ENCODE peak calls at places on chromosomes 6 and 20, in five cellular contexts. C is neuronal stem cell, H is H1, X is mesenchymal stem cell, Q is trophoblast cell. G is an unnamed sample.
A peak's percentile ranks its signal among the peaks of the same experiment; 100 is the strongest.

GRCh38 chr6:19413323-19413722 is 423.8 kb upstream of the ID4 start:
- DNase-seq in C (no peak), Q (no peak), X (no peak), H (no peak), G (no peak)

GRCh38 chr6:129795261-129795660 is 65.9 kb downstream of the TMEM244 start:
- DNase-seq in C (no peak), X (no peak), H (no peak), Q (no peak), G (no peak)

GRCh38 chr20:63565699-63566335 is 8.2 kb downstream of the HELZ2 start:
- DNase-seq in C (no peak), Q (no peak), H (no peak), X (no peak), G (no peak)

GRCh38 chr6:166412156-166412910 is 29.6 kb upstream of the MPC1 start:
- DNase-seq in Q (no peak), H (no peak), C (no peak), X (no peak), G (no peak)

GRCh38 chr6:168133707-168134398 is 54.8 kb upstream of the FRMD1 start:
- DNase-seq in C (no peak), Q (no peak), X (no peak), H (no peak), G (peak; percentile 21)

GRCh38 chr20:11195899-11196558 is 522.2 kb upstream of the JAG1 start:
- DNase-seq in X (peak; percentile 47), H (no peak), C (no peak), Q (no peak), G (no peak)

GRCh38 chr20:63553933-63554290 is at the start of gene FNDC11:
- DNase-seq in X (peak; percentile 73), Q (no peak), H (no peak), C (peak; percentile 75), G (peak; percentile 69)

GRCh38 chr6:89352329-89353117 is at the start of gene UBE2J1:
- DNase-seq in H (no peak), C (peak; percentile 84), X (peak; percentile 95), Q (peak; percentile 97), G (peak; percentile 80)

GRCh38 chr6:150169609-150170008 is 26.8 kb downstream of the PPP1R14C start:
- DNase-seq in C (no peak), Q (no peak), H (no peak), X (peak; percentile 32), G (no peak)

GRCh38 chr6:141169419-141169818 is 963.3 kb upstream of the GJE1 start:
- DNase-seq in H (no peak), Q (no peak), C (no peak), X (peak; percentile 41), G (no peak)

DNA sequence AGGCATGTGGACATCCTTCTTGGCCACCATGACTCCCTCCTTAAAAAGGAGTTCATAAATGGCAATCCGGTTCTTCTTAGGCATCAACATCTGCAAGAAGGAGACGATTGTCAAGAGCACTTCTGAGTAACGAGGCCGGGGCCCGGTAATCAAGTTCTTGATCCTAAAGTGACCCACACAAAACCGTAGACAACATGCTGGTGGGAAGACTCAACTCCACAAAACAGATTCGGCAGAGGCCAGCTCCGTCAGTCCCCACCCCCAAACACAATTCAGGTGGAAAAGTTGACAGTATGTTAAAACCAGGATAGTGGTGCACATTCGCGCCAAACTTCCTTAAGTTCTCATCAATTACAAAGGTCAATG is 754 bp downstream of the RPS10 start:
- DNase-seq in Q (no peak), H (no peak), C (no peak), X (peak; percentile 30), G (no peak)
- H2BK12ac ChIP-seq in Q (no peak overlapping the region), H (no peak overlapping the region), C (no peak overlapping the region), X (no peak overlapping the region), G (no peak overlapping the region)

GRCh38 chr20:24697411-24697810 is 228.0 kb downstream of the SYNDIG1 start:
- DNase-seq in Q (no peak), H (no peak), C (no peak), X (no peak), G (peak; percentile 8)

GRCh38 chr20:24699321-24700165 is 230.1 kb downstream of the SYNDIG1 start:
- DNase-seq in H (no peak), C (no peak), X (no peak), Q (no peak), G (peak; percentile 16)

GRCh38 chr20:24698189-24698588 is 228.8 kb downstream of the SYNDIG1 start:
- DNase-seq in Q (no peak), X (no peak), H (no peak), C (no peak), G (peak; percentile 17)

GRCh38 chr20:24700166-24700860 is 230.9 kb downstream of the SYNDIG1 start:
- DNase-seq in H (no peak), C (no peak), Q (no peak), X (no peak), G (peak; percentile 10)

DNA sequence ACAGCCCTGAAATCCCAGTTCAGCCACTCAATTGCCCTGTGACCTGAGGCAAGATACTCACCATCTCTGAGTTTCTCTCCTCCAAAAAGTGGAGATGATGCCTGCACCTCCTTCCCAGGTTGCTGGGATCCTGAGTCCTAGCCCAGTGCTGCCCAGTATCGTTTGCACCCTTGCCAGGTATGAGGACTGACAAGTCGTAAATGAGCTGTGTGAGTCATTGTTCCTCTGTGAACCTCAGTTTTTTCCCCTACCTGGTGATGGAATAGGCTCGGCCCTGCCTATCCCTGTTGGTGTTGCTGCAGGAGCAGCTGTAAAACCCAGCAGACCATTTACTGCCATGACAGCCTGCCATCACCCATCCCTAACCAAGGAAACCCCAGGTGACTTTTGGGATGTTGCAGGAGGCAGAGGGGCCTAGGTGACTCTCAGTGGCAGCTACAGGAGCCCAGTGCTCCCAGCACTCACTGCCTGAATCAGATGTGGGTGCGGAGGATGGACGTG is 229.3 kb downstream of the SYNDIG1 start:
- DNase-seq in C (no peak), H (no peak), X (no peak), Q (no peak), G (peak; percentile 4)
- H3K14ac ChIP-seq in C (peak overlapping the region; percentile 10), H (no peak overlapping the region), X (no peak overlapping the region), Q (no peak overlapping the region), G (no peak overlapping the region)

GRCh38 chr20:8033447-8033846 is 13.9 kb upstream of the TMX4 start:
- DNase-seq in Q (no peak), C (no peak), H (no peak), X (no peak), G (no peak)

GRCh38 chr20:8036771-8037170 is 17.2 kb upstream of the TMX4 start:
- DNase-seq in C (no peak), Q (no peak), X (no peak), H (no peak), G (no peak)

DNA sequence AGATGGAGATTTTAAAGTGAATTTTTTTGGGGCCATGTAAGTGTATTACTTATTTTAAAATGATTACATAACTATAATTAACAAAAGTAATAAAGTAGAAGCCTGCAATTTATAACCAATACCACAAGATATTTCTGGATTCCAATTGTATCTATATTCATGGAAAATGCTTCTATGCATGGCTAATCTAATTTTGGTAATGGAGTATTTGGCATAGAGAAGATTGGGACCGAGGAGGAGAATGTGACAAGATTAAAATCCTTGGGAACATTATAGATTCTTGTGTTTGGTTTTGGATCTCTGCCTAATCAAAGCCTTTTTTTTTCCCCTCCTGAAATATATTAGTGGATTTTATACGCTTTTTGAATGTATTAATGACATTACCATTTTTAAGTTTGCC is 12.9 kb upstream of the TMX4 start:
- DNase-seq in X (no peak), Q (no peak), H (no peak), C (no peak), G (no peak)
- H2BK12ac ChIP-seq in X (no peak overlapping the region), Q (no peak overlapping the region), H (no peak overlapping the region), C (no peak overlapping the region), G (no peak overlapping the region)

GRCh38 chr20:44735816-44736169 is 9.9 kb upstream of the KCNK15 start:
- DNase-seq in C (no peak), H (no peak), X (no peak), Q (no peak), G (no peak)

GRCh38 chr20:44737116-44737515 is 8.5 kb upstream of the KCNK15 start:
- DNase-seq in H (no peak), X (no peak), Q (no peak), C (no peak), G (no peak)

GRCh38 chr20:44736170-44737021 is 9.3 kb upstream of the KCNK15 start:
- DNase-seq in X (peak; percentile 82), Q (peak; percentile 65), C (peak; percentile 61), H (peak; percentile 77), G (peak; percentile 92)

GRCh38 chr20:44733341-44734069 is 12.2 kb upstream of the KCNK15 start:
- DNase-seq in Q (peak; percentile 38), C (peak; percentile 47), X (peak; percentile 70), H (no peak), G (peak; percentile 77)

DNA sequence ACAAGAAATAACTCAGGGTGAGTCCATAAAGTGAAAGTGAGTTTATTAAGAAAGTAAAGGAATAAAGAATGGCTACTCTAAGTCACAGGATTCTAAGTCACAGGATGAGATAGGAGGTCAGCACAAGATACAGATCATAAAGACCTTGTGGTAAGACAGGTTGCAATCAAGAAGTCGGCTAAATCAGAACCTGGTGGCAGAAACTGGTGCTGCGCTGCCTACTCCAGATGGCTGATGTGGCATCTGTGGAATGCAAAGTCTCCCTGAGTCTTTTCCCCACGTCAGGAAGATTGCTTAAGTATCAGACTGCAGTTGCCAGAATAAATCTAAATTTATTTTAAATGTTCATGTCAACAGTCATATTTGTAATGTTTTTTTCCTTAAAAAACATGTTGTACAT is 10.7 kb upstream of the KCNK15 start:
- DNase-seq in X (peak; percentile 64), C (no peak), Q (no peak), H (no peak), G (no peak)
- H3K14ac ChIP-seq in X (no peak overlapping the region), C (no peak overlapping the region), Q (no peak overlapping the region), H (no peak overlapping the region), G (no peak overlapping the region)

DNA sequence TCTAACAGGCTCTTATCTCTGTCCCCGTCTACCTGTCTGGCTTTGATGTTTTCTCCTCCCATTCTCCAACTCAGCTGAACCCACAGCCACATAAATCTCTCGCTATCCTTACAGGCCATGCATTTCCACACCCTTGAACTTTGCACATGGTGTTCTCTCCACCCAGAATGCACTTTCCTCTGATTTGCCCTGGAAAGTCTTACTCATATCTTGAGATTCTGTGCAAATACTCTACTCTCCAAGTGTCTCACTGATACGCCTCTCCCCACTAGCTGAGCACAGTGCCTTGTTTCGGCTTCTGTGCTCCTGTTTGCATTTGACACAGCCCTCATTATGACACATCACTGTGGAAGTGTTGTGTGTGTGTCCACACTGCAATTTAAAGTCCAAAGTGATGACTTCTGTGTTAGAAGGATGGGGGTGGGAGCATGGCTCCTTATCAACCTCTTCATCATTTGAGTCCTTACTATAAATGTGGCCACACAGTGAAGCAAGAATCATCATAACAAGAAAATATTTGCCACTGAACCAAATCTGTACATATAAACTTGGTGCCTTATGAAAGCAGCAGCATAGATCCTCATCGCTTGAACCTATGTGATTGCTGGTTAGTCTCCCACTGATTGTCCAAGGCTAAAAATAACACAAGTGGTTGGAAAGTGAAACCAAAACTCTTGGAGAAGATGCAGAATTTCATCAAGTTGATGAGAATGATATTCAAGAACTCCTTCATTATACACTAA is 5.5 kb upstream of the PRELID3B start:
- DNase-seq in H (no peak), Q (peak; percentile 93), C (no peak), X (peak; percentile 67), G (no peak)
- H2BK12ac ChIP-seq in H (no peak overlapping the region), Q (no peak overlapping the region), C (peak overlapping the region; percentile 52), X (no peak overlapping the region), G (no peak overlapping the region)

DNA sequence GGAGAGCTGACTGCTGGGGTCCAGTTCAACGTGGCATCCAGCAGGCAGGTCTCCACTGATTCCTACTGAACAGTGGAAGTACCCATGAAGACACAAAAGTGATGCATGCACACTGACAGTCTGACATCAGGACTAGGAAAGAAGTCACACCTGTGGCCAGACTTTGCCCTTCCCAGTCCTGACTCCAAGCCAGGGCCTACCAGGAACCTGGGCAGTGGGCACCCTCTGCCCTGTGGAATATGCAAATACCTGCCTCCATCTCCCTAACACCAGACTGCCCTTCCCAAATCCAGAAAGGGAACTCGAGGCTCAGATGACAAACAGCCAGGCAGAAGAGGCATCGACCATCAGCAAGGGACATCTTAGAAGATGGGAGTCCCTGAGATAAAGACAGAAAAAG is 50.9 kb downstream of the SLC23A2 start:
- DNase-seq in C (no peak), Q (no peak), H (no peak), X (no peak), G (no peak)
- H3K14ac ChIP-seq in C (no peak overlapping the region), Q (no peak overlapping the region), H (no peak overlapping the region), X (no peak overlapping the region), G (no peak overlapping the region)

G was measured in H9.